ENCODE peak calls at places on chromosome 10, in five cellular contexts. F is hypothalamus, C is lower leg skin, Q is left ventricle myocardium superior, P is MM.1S. W is an unnamed sample.

GRCh38 chr10:79292789-79293746 is 54.2 kb upstream of the PPIF start:
- DNase-seq in F (no peak), C (no peak), Q (no peak), P (no peak), W (no peak)

GRCh38 chr10:121096617-121097431 is 245.7 kb downstream of the WDR11 start:
- DNase-seq in F (no peak), C (no peak), Q (peak; percentile 86), P (no peak), W (peak; percentile 64)

GRCh38 chr10:123044391-123044790 is 35.6 kb downstream of the ACADSB start:
- DNase-seq in F (no peak), C (no peak), Q (no peak), P (no peak), W (no peak)

GRCh38 chr10:127872871-127873600 is 19.7 kb downstream of the CLRN3 start:
- DNase-seq in F (no peak), C (peak; percentile 49), Q (no peak), P (no peak), W (no peak)

GRCh38 chr10:15324113-15324512 is 47.0 kb downstream of the FAM171A1 start:
- DNase-seq in F (no peak), C (no peak), Q (no peak), P (no peak), W (no peak)

GRCh38 chr10:128087884-128088695 is 38.1 kb downstream of the MKI67 start:
- DNase-seq in F (no peak), C (peak; percentile 52), Q (no peak), P (peak; percentile 34), W (no peak)

GRCh38 chr10:110535958-110536891 is 31.3 kb upstream of the SMC3 start:
- DNase-seq in F (no peak), C (no peak), Q (peak; percentile 36), P (peak; percentile 53), W (no peak)

GRCh38 chr10:100009793-100010676 is at the start of gene DNMBP:
- DNase-seq in F (peak; percentile 71), C (peak; percentile 95), Q (peak; percentile 94), P (peak; percentile 85), W (peak; percentile 63)

GRCh38 chr10:67790534-67791408 is 47.2 kb downstream of the DNAJC12 start:
- DNase-seq in F (no peak), C (no peak), Q (no peak), P (no peak), W (no peak)

GRCh38 chr10:63819753-63820347 is 298.6 kb downstream of the REEP3 start:
- DNase-seq in F (peak; percentile 3), C (peak; percentile 90), Q (peak; percentile 80), P (peak; percentile 16), W (peak; percentile 65)

GRCh38 chr10:132521466-132522102 is 16.0 kb upstream of the INPP5A start:
- DNase-seq in F (no peak), C (peak; percentile 52), Q (peak; percentile 25), P (no peak), W (no peak)

GRCh38 chr10:57972783-57973182 is 294.9 kb downstream of the IPMK start:
- DNase-seq in F (no peak), C (no peak), Q (no peak), P (no peak), W (no peak)

GRCh38 chr10:72164617-72165016 is 51.2 kb upstream of the ANAPC16 start:
- DNase-seq in F (no peak), C (no peak), Q (no peak), P (no peak), W (no peak)

GRCh38 chr10:92655426-92655825 is 34.3 kb upstream of the HHEX start:
- DNase-seq in F (no peak), C (no peak), Q (no peak), P (no peak), W (no peak)

GRCh38 chr10:127908106-127908957 is 1.4 kb downstream of the PTPRE start:
- DNase-seq in F (no peak), C (peak; percentile 75), Q (no peak), P (no peak), W (no peak)

GRCh38 chr10:11679946-11680345 is 62.2 kb upstream of the ECHDC3 start:
- DNase-seq in F (no peak), C (no peak), Q (no peak), P (no peak), W (no peak)

GRCh38 chr10:71999360-72000072 is 35.3 kb downstream of the CHST3 start:
- DNase-seq in F (peak; percentile 81), C (peak; percentile 95), Q (peak; percentile 88), P (no peak), W (no peak)

GRCh38 chr10:44010873-44011602 is 362.4 kb upstream of the ZNF32 start:
- DNase-seq in F (no peak), C (no peak), Q (peak; percentile 52), P (peak; percentile 97), W (no peak)

GRCh38 chr10:239109-239508 is 103.9 kb downstream of the ZMYND11 start:
- DNase-seq in F (no peak), C (no peak), Q (no peak), P (no peak), W (no peak)

GRCh38 chr10:49616421-49617230 is 2.8 kb downstream of the CHAT start:
- DNase-seq in F (no peak), C (peak; percentile 54), Q (no peak), P (no peak), W (no peak)

GRCh38 chr10:95391570-95392249 is 100.9 kb upstream of the PDLIM1 start:
- DNase-seq in F (no peak), C (no peak), Q (peak; percentile 48), P (peak; percentile 52), W (no peak)

W was measured in tibial nerve.